ENCODE peak calls at places on chromosome 13, in nine cellular contexts. One of them, this sample, is unnamed.

GRCh38 chr13:106151056-106151699 is 384.3 kb downstream of the EFNB2 start:
- DNase-seq in GM23338: peak; percentile 51
- DNase-seq in neural progenitor cell: peak; percentile 63
- DNase-seq in OCI-LY7: no peak
- DNase-seq in HCT116: peak; percentile 87
- DNase-seq in GM23248: peak; percentile 84
- DNase-seq in SK-N-SH: no peak
- DNase-seq in PC-3: peak; percentile 93
- DNase-seq in hepatocyte: peak; percentile 43
- DNase-seq in this sample: no peak

GRCh38 chr13:80306573-80306972 is 34.4 kb downstream of the SPRY2 start:
- DNase-seq in GM23338: no peak
- DNase-seq in neural progenitor cell: no peak
- DNase-seq in OCI-LY7: no peak
- DNase-seq in HCT116: no peak
- DNase-seq in GM23248: no peak
- DNase-seq in SK-N-SH: peak; percentile 15
- DNase-seq in PC-3: no peak
- DNase-seq in hepatocyte: no peak
- DNase-seq in this sample: no peak

GRCh38 chr13:101127741-101128353 is 288.5 kb downstream of the NALCN start:
- DNase-seq in GM23338: peak; percentile 60
- DNase-seq in neural progenitor cell: peak; percentile 73
- DNase-seq in OCI-LY7: peak; percentile 2
- DNase-seq in HCT116: peak; percentile 21
- DNase-seq in GM23248: peak; percentile 66
- DNase-seq in SK-N-SH: peak; percentile 53
- DNase-seq in PC-3: peak; percentile 72
- DNase-seq in hepatocyte: peak; percentile 73
- DNase-seq in this sample: peak; percentile 56

GRCh38 chr13:31595568-31595967 is 143.8 kb upstream of the RXFP2 start:
- DNase-seq in GM23338: no peak
- DNase-seq in neural progenitor cell: no peak
- DNase-seq in OCI-LY7: no peak
- DNase-seq in HCT116: no peak
- DNase-seq in GM23248: peak; percentile 74
- DNase-seq in SK-N-SH: no peak
- DNase-seq in PC-3: no peak
- DNase-seq in hepatocyte: no peak
- DNase-seq in this sample: no peak

GRCh38 chr13:50230365-50230978 is 215.2 kb downstream of the KCNRG start:
- DNase-seq in GM23338: no peak
- DNase-seq in neural progenitor cell: no peak
- DNase-seq in OCI-LY7: no peak
- DNase-seq in HCT116: no peak
- DNase-seq in GM23248: peak; percentile 54
- DNase-seq in SK-N-SH: no peak
- DNase-seq in PC-3: no peak
- DNase-seq in hepatocyte: peak; percentile 55
- DNase-seq in this sample: no peak

GRCh38 chr13:46992383-46992952 is 95.6 kb upstream of the HTR2A start:
- DNase-seq in GM23338: peak; percentile 31
- DNase-seq in neural progenitor cell: peak; percentile 11
- DNase-seq in OCI-LY7: peak; percentile 64
- DNase-seq in HCT116: peak; percentile 16
- DNase-seq in GM23248: peak; percentile 21
- DNase-seq in SK-N-SH: no peak
- DNase-seq in PC-3: peak; percentile 41
- DNase-seq in hepatocyte: no peak
- DNase-seq in this sample: no peak

GRCh38 chr13:21453352-21454089 is 5.6 kb downstream of the ZDHHC20 start:
- DNase-seq in GM23338: no peak
- DNase-seq in neural progenitor cell: no peak
- DNase-seq in OCI-LY7: no peak
- DNase-seq in HCT116: no peak
- DNase-seq in GM23248: peak; percentile 22
- DNase-seq in SK-N-SH: no peak
- DNase-seq in PC-3: no peak
- DNase-seq in hepatocyte: no peak
- DNase-seq in this sample: no peak

GRCh38 chr13:60258349-60258748 is 94.6 kb upstream of the DIAPH3 start:
- DNase-seq in GM23338: peak; percentile 58
- DNase-seq in neural progenitor cell: peak; percentile 11
- DNase-seq in OCI-LY7: no peak
- DNase-seq in HCT116: no peak
- DNase-seq in GM23248: no peak
- DNase-seq in SK-N-SH: no peak
- DNase-seq in PC-3: no peak
- DNase-seq in hepatocyte: no peak
- DNase-seq in this sample: no peak

GRCh38 chr13:29886446-29886845 is 36.0 kb upstream of the UBL3 start:
- DNase-seq in GM23338: no peak
- DNase-seq in neural progenitor cell: no peak
- DNase-seq in OCI-LY7: no peak
- DNase-seq in HCT116: no peak
- DNase-seq in GM23248: no peak
- DNase-seq in SK-N-SH: no peak
- DNase-seq in PC-3: no peak
- DNase-seq in hepatocyte: no peak
- DNase-seq in this sample: no peak

GRCh38 chr13:98182589-98182988 is 5.5 kb upstream of the RNF113B start:
- DNase-seq in GM23338: no peak
- DNase-seq in neural progenitor cell: no peak
- DNase-seq in OCI-LY7: no peak
- DNase-seq in HCT116: no peak
- DNase-seq in GM23248: peak; percentile 6
- DNase-seq in SK-N-SH: no peak
- DNase-seq in PC-3: no peak
- DNase-seq in hepatocyte: no peak
- DNase-seq in this sample: no peak

GRCh38 chr13:27607125-27607524 is 13.2 kb downstream of the LNX2 start:
- DNase-seq in GM23338: no peak
- DNase-seq in neural progenitor cell: no peak
- DNase-seq in OCI-LY7: no peak
- DNase-seq in HCT116: peak; percentile 56
- DNase-seq in GM23248: peak; percentile 69
- DNase-seq in SK-N-SH: no peak
- DNase-seq in PC-3: peak; percentile 76
- DNase-seq in hepatocyte: peak; percentile 62
- DNase-seq in this sample: no peak

GRCh38 chr13:93455881-93456280 is 229.3 kb downstream of the GPC6 start:
- DNase-seq in GM23338: no peak
- DNase-seq in neural progenitor cell: no peak
- DNase-seq in OCI-LY7: no peak
- DNase-seq in HCT116: no peak
- DNase-seq in GM23248: no peak
- DNase-seq in SK-N-SH: no peak
- DNase-seq in PC-3: no peak
- DNase-seq in hepatocyte: no peak
- DNase-seq in this sample: no peak

GRCh38 chr13:29504691-29505090 is 90.8 kb downstream of the SLC7A1 start:
- DNase-seq in GM23338: no peak
- DNase-seq in neural progenitor cell: no peak
- DNase-seq in OCI-LY7: no peak
- DNase-seq in HCT116: no peak
- DNase-seq in GM23248: no peak
- DNase-seq in SK-N-SH: no peak
- DNase-seq in PC-3: no peak
- DNase-seq in hepatocyte: no peak
- DNase-seq in this sample: no peak

GRCh38 chr13:96822900-96823299 is 171.4 kb downstream of the OXGR1 start:
- DNase-seq in GM23338: peak; percentile 70
- DNase-seq in neural progenitor cell: peak; percentile 50
- DNase-seq in OCI-LY7: peak; percentile 5
- DNase-seq in HCT116: peak; percentile 54
- DNase-seq in GM23248: peak; percentile 18
- DNase-seq in SK-N-SH: peak; percentile 37
- DNase-seq in PC-3: peak; percentile 39
- DNase-seq in hepatocyte: peak; percentile 60
- DNase-seq in this sample: peak; percentile 53

GRCh38 chr13:54092686-54093085 is 1064.1 kb downstream of the OLFM4 start:
- DNase-seq in GM23338: peak; percentile 5
- DNase-seq in neural progenitor cell: no peak
- DNase-seq in OCI-LY7: no peak
- DNase-seq in HCT116: no peak
- DNase-seq in GM23248: no peak
- DNase-seq in SK-N-SH: no peak
- DNase-seq in PC-3: no peak
- DNase-seq in hepatocyte: no peak
- DNase-seq in this sample: no peak

GRCh38 chr13:30844548-30845296 is 61.3 kb upstream of the MEDAG start:
- DNase-seq in GM23338: no peak
- DNase-seq in neural progenitor cell: no peak
- DNase-seq in OCI-LY7: no peak
- DNase-seq in HCT116: no peak
- DNase-seq in GM23248: no peak
- DNase-seq in SK-N-SH: no peak
- DNase-seq in PC-3: no peak
- DNase-seq in hepatocyte: no peak
- DNase-seq in this sample: no peak

GRCh38 chr13:96821381-96821780 is 172.9 kb downstream of the OXGR1 start:
- DNase-seq in GM23338: no peak
- DNase-seq in neural progenitor cell: no peak
- DNase-seq in OCI-LY7: no peak
- DNase-seq in HCT116: no peak
- DNase-seq in GM23248: peak; percentile 54
- DNase-seq in SK-N-SH: no peak
- DNase-seq in PC-3: peak; percentile 9
- DNase-seq in hepatocyte: no peak
- DNase-seq in this sample: no peak

GRCh38 chr13:72246396-72246795 is 379.4 kb upstream of the DACH1 start:
- DNase-seq in GM23338: no peak
- DNase-seq in neural progenitor cell: no peak
- DNase-seq in OCI-LY7: no peak
- DNase-seq in HCT116: no peak
- DNase-seq in GM23248: no peak
- DNase-seq in SK-N-SH: no peak
- DNase-seq in PC-3: peak; percentile 14
- DNase-seq in hepatocyte: no peak
- DNase-seq in this sample: no peak

GRCh38 chr13:39913928-39914327 is 258.5 kb downstream of the COG6 start:
- DNase-seq in GM23338: no peak
- DNase-seq in neural progenitor cell: no peak
- DNase-seq in OCI-LY7: no peak
- DNase-seq in HCT116: no peak
- DNase-seq in GM23248: peak; percentile 13
- DNase-seq in SK-N-SH: no peak
- DNase-seq in PC-3: no peak
- DNase-seq in hepatocyte: no peak
- DNase-seq in this sample: no peak

GRCh38 chr13:113582841-113583631 is 1.5 kb upstream of the TFDP1 start:
- DNase-seq in GM23338: no peak
- DNase-seq in neural progenitor cell: no peak
- DNase-seq in OCI-LY7: no peak
- DNase-seq in HCT116: no peak
- DNase-seq in GM23248: no peak
- DNase-seq in SK-N-SH: no peak
- DNase-seq in PC-3: no peak
- DNase-seq in hepatocyte: peak; percentile 26
- DNase-seq in this sample: no peak
- TF ChIP-seq EZH2phosphoT487 in GM23338: no peak
- TF ChIP-seq EZH2phosphoT487 in neural progenitor cell: no peak
- TF ChIP-seq EZH2phosphoT487 in OCI-LY7: no peak
- TF ChIP-seq EZH2phosphoT487 in HCT116: no peak
- TF ChIP-seq EZH2phosphoT487 in GM23248: no peak
- TF ChIP-seq EZH2phosphoT487 in SK-N-SH: no peak
- TF ChIP-seq EZH2phosphoT487 in PC-3: no peak
- TF ChIP-seq EZH2phosphoT487 in hepatocyte: no peak
- TF ChIP-seq EZH2phosphoT487 in this sample: no peak

DNA sequence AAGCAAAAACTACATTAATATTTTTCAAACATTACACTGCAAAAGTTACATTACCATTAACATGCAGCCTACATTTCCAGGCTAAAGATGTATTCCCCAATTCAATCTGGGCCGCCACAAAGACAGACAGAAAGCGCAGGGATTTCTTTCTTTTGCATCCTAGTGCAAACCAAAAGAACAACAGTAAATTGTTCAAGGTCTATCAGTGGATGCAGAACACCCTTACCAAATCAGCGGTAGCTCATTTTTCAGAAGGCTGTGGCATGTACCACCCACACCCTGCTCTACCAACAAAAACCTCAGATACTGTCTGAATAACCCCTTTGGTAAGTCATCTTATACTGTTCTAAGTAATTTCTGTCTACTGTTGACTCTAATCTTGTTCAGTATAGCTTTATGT is 3.6 kb downstream of the TPT1 start:
- DNase-seq in GM23338: no peak
- DNase-seq in neural progenitor cell: no peak
- DNase-seq in OCI-LY7: no peak
- DNase-seq in HCT116: no peak
- DNase-seq in GM23248: no peak
- DNase-seq in SK-N-SH: no peak
- DNase-seq in PC-3: no peak
- DNase-seq in hepatocyte: no peak
- DNase-seq in this sample: no peak
- H4K20me1 ChIP-seq in GM23338: peaks cover 44% of the 10 kb centered on the region
- H4K20me1 ChIP-seq in neural progenitor cell: peaks cover 59% of the 10 kb centered on the region
- H4K20me1 ChIP-seq in OCI-LY7: peaks cover 79% of the 10 kb centered on the region
- H4K20me1 ChIP-seq in HCT116: peaks cover 53% of the 10 kb centered on the region
- H4K20me1 ChIP-seq in GM23248: peaks cover 72% of the 10 kb centered on the region
- H4K20me1 ChIP-seq in SK-N-SH: peaks cover 80% of the 10 kb centered on the region
- H4K20me1 ChIP-seq in PC-3: peaks cover 68% of the 10 kb centered on the region
- H4K20me1 ChIP-seq in hepatocyte: peaks cover 55% of the 10 kb centered on the region
- H4K20me1 ChIP-seq in this sample: peaks cover 27% of the 10 kb centered on the region

DNA sequence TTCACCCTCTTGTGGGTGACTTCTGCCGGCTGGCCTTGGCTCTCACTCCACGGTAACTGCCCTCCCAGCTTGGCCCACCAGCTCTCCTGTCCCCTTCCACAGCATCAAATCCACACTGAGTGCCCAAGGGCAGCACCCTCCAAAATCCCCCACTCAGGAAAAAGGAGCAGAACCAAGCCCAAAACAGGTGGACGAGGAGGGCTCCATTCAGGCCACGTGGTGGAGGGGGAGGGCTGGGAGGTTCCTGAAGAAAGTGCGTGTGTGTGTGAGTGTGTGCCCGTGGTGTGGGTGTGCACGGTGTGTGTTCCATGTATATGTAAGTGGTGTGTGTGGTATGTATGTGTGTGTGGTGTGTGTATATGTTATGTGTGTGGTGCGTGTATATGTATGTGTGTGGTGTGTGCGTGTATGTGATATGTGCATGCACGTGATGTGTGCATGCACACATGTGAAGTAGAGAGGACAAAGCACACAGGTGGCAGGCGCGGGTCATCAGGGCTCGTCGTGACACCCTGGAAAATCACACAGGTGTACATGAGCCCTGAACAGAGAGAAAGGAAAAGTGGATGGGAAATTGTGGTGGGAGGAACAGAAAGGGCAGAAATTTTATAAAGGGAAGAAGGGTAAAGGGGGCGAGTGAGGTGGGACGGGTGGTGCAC is 76.9 kb downstream of the COL4A1 start:
- DNase-seq in GM23338: no peak
- DNase-seq in neural progenitor cell: no peak
- DNase-seq in OCI-LY7: no peak
- DNase-seq in HCT116: no peak
- DNase-seq in GM23248: no peak
- DNase-seq in SK-N-SH: no peak
- DNase-seq in PC-3: no peak
- DNase-seq in hepatocyte: no peak
- DNase-seq in this sample: no peak
- TF ChIP-seq EZH2phosphoT487 in GM23338: no peak
- TF ChIP-seq EZH2phosphoT487 in neural progenitor cell: no peak
- TF ChIP-seq EZH2phosphoT487 in OCI-LY7: no peak
- TF ChIP-seq EZH2phosphoT487 in HCT116: no peak
- TF ChIP-seq EZH2phosphoT487 in GM23248: no peak
- TF ChIP-seq EZH2phosphoT487 in SK-N-SH: no peak
- TF ChIP-seq EZH2phosphoT487 in PC-3: no peak
- TF ChIP-seq EZH2phosphoT487 in hepatocyte: no peak
- TF ChIP-seq EZH2phosphoT487 in this sample: no peak

GRCh38 chr13:75763511-75763910 is 127.4 kb downstream of the LMO7 start:
- DNase-seq in GM23338: no peak
- DNase-seq in neural progenitor cell: no peak
- DNase-seq in OCI-LY7: no peak
- DNase-seq in HCT116: no peak
- DNase-seq in GM23248: no peak
- DNase-seq in SK-N-SH: no peak
- DNase-seq in PC-3: no peak
- DNase-seq in hepatocyte: no peak
- DNase-seq in this sample: no peak
- H4K20me1 ChIP-seq in GM23338: no peaks in the 10 kb centered on the region
- H4K20me1 ChIP-seq in neural progenitor cell: no peaks in the 10 kb centered on the region
- H4K20me1 ChIP-seq in OCI-LY7: no peaks in the 10 kb centered on the region
- H4K20me1 ChIP-seq in HCT116: no peaks in the 10 kb centered on the region
- H4K20me1 ChIP-seq in GM23248: peaks cover 5% of the 10 kb centered on the region
- H4K20me1 ChIP-seq in SK-N-SH: peaks cover 93% of the 10 kb centered on the region
- H4K20me1 ChIP-seq in PC-3: no peaks in the 10 kb centered on the region
- H4K20me1 ChIP-seq in hepatocyte: no peaks in the 10 kb centered on the region
- H4K20me1 ChIP-seq in this sample: no peaks in the 10 kb centered on the region